ENCODE peak calls at places on chromosome 12, in eight cellular contexts. W, G, B, M, U, N, I and A are unnamed samples.
A peak's percentile ranks its signal among the peaks of the same experiment; 100 is the strongest.

GRCh38 chr12:92439397-92439779 is 263.4 kb upstream of the PLEKHG7 start:
- DNase-seq in I (peak; percentile 71), W (no peak), N (no peak), B (no peak), U (no peak), M (no peak), G (no peak), A (peak; percentile 16)

GRCh38 chr12:124386059-124386458 is 91.2 kb downstream of the RFLNA start:
- DNase-seq in U (no peak), B (no peak), G (no peak), N (no peak), W (no peak), M (no peak), I (no peak), A (no peak)

GRCh38 chr12:104057771-104058197 is 6.5 kb upstream of the HCFC2 start:
- DNase-seq in U (no peak), N (no peak), G (no peak), B (no peak), W (no peak), I (no peak), M (no peak), A (no peak)

GRCh38 chr12:120849765-120850164 is 54.4 kb downstream of the SPPL3 start:
- DNase-seq in N (no peak), M (peak; percentile 9), B (no peak), G (peak; percentile 25), W (no peak), U (no peak), I (no peak), A (peak; percentile 21)

GRCh38 chr12:45336331-45336730 is 120.4 kb downstream of the ANO6 start:
- DNase-seq in B (no peak), N (no peak), M (no peak), I (no peak), U (no peak), W (no peak), G (peak; percentile 35), A (no peak)

GRCh38 chr12:5138845-5139244 is 95.2 kb downstream of the KCNA5 start:
- DNase-seq in U (no peak), W (no peak), N (no peak), G (no peak), B (no peak), M (no peak), I (no peak), A (no peak)

GRCh38 chr12:106149096-106149784 is 10.5 kb upstream of the NUAK1 start:
- DNase-seq in W (no peak), U (peak; percentile 34), B (no peak), I (no peak), M (no peak), G (no peak), N (no peak), A (peak; percentile 39)

GRCh38 chr12:47881826-47882427 is 22.9 kb downstream of the VDR start:
- DNase-seq in M (no peak), B (no peak), W (no peak), N (no peak), G (no peak), U (no peak), I (peak; percentile 86), A (no peak)

GRCh38 chr12:10101042-10101579 is 2.3 kb upstream of the CLEC1A start:
- DNase-seq in U (no peak), G (no peak), I (no peak), W (no peak), B (no peak), M (no peak), N (peak; percentile 71), A (peak; percentile 55)

GRCh38 chr12:10098762-10099161 is at the start of gene CLEC1A:
- DNase-seq in U (no peak), W (no peak), G (no peak), N (no peak), M (no peak), B (no peak), I (no peak), A (no peak)

GRCh38 chr12:10095971-10096370 is 2.8 kb downstream of the CLEC1A start:
- DNase-seq in B (no peak), G (no peak), W (no peak), N (no peak), I (no peak), U (no peak), M (no peak), A (no peak)

GRCh38 chr12:10094648-10095047 is 4.1 kb downstream of the CLEC1A start:
- DNase-seq in N (no peak), B (no peak), G (no peak), U (no peak), I (no peak), W (no peak), M (no peak), A (no peak)

DNA sequence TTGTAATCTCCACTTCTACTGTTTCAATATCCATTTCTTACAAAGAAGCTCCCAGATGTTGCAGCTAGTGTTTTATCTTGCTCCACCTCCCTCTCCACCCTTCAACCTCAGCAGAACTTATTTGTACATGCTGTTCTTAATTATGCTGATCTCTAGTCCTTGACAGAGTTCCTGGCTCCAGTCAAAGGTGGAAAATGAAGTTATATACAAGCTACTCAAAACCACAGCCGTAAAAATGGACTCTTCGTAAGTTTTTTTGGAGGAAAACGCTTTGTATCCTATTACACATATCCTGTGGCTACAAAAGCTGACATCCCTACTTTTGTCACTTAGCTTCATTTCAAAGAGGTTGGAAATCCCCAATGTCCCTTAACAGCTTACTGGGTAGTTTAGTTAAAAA is 1.3 kb downstream of the CLEC1A start:
- DNase-seq in B (no peak), W (no peak), M (no peak), N (peak; percentile 28), G (no peak), U (no peak), I (no peak), A (no peak)
- TF ChIP-seq POLR2AphosphoS5 in B (no peak), W (no peak), M (no peak), N (no peak), G (no peak), U (no peak), I (no peak), A (no peak)

GRCh38 chr12:75909714-75910451 is 121.7 kb downstream of the PHLDA1 start:
- DNase-seq in G (no peak), U (no peak), M (peak; percentile 29), W (no peak), I (no peak), N (no peak), B (no peak), A (no peak)

GRCh38 chr12:75910452-75910722 is 121.2 kb downstream of the PHLDA1 start:
- DNase-seq in B (no peak), N (no peak), U (no peak), I (no peak), G (no peak), W (no peak), M (no peak), A (no peak)

GRCh38 chr12:75900781-75901254 is 130.8 kb downstream of the PHLDA1 start:
- DNase-seq in U (no peak), B (no peak), N (no peak), G (no peak), W (no peak), M (peak; percentile 94), I (no peak), A (no peak)

GRCh38 chr12:75908961-75909699 is 122.4 kb downstream of the PHLDA1 start:
- DNase-seq in U (peak; percentile 37), B (peak; percentile 58), N (no peak), I (peak; percentile 76), W (no peak), G (no peak), M (peak; percentile 27), A (peak; percentile 81)

DNA sequence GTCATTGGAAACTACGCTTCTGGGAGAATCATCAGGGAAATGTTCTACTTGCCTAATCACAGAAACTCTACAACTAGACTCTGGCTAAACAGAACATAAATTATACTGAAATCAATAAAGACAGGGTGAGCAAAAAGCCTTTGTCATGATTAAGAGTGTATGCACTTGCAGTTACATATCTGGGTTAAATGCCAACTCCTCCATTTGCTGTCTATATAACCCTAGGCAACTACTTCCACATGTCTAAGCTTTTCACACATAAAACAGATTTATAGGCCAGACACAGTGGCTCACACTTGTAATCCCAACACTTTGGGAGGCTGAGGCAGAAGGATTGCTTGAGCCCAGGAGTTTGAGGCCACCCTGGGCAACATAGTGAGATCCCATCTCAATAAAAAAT is 125.6 kb downstream of the PHLDA1 start:
- DNase-seq in G (no peak), B (no peak), M (no peak), I (no peak), U (no peak), N (no peak), W (no peak), A (no peak)
- TF ChIP-seq POLR2AphosphoS5 in G (no peak), B (no peak), M (no peak), I (no peak), U (no peak), N (no peak), W (no peak), A (no peak)

GRCh38 chr12:25387136-25388050 is 136.7 kb upstream of the KRAS start:
- DNase-seq in B (peak; percentile 78), U (peak; percentile 88), N (peak; percentile 86), G (peak; percentile 92), W (no peak), I (peak; percentile 90), M (peak; percentile 77), A (peak; percentile 88)
- TF ChIP-seq POLR2AphosphoS5 in B (no peak), U (peak; percentile 48), N (no peak), G (no peak), W (no peak), I (no peak), M (no peak), A (peak; percentile 79)

GRCh38 chr12:11707535-11707934 is 58.1 kb downstream of the ETV6 start:
- DNase-seq in I (no peak), B (no peak), M (no peak), N (no peak), U (peak; percentile 72), G (no peak), W (no peak), A (no peak)
- TF ChIP-seq POLR2AphosphoS5 in I (no peak), B (no peak), M (no peak), N (no peak), U (peak; percentile 88), G (no peak), W (no peak), A (no peak)

GRCh38 chr12:52390739-52391617 is 5.5 kb upstream of the KRT84 start:
- DNase-seq in W (no peak), B (no peak), I (no peak), N (no peak), U (peak; percentile 22), M (peak; percentile 10), G (no peak), A (no peak)

GRCh38 chr12:52394836-52395405 is 9.5 kb upstream of the KRT84 start:
- DNase-seq in G (no peak), I (no peak), W (no peak), B (no peak), M (no peak), U (no peak), N (no peak), A (no peak)

GRCh38 chr12:52389313-52390207 is 4.1 kb upstream of the KRT84 start:
- DNase-seq in U (no peak), W (no peak), N (no peak), B (no peak), I (no peak), M (no peak), G (no peak), A (peak; percentile 22)

GRCh38 chr12:52392465-52393007 is 7.1 kb upstream of the KRT84 start:
- DNase-seq in M (no peak), N (no peak), U (no peak), I (no peak), W (no peak), B (no peak), G (no peak), A (no peak)

GRCh38 chr12:52391618-52392002 is 6.2 kb upstream of the KRT84 start:
- DNase-seq in M (no peak), U (peak; percentile 27), I (no peak), W (no peak), B (no peak), G (no peak), N (no peak), A (no peak)
- TF ChIP-seq POLR2AphosphoS5 in M (no peak), U (no peak), I (no peak), W (no peak), B (no peak), G (no peak), N (no peak), A (no peak)